ENCODE peak calls at places on chromosomes 1 and 21, in ten cellular contexts. M is fibroblast of lung; E is RWPE1; B is T47D; P is stimulated activated CD4-positive, alpha-beta T cell treated with anti-CD3 and anti-CD28 coated beads, Interleukin-1b, Interleukin-23, amount 100 ng/mL, for 24 hours; S is NCI-H510A treated with DMSO at 0.1 percent for 48 hours; R is NCI-H69; X is NCI-H446 treated with DMSO at 0.1 percent for 48 hours; U is activated T-helper 9 cell treated with anti-CD3 and anti-CD28 coated beads, Interleukin-2, amount 50 U/mL, for 16 hours; D is HL-60. W is an unnamed sample.

GRCh38 chr1:2801535-2802291 is at the start of gene TTC34:
- DNase-seq in D (peak), U (no peak), P (no peak), E (peak), M (peak), B (peak), R (peak), X (no peak), S (no peak), W (no peak)

GRCh38 chr1:98410082-98410481 is 251.4 kb upstream of the SNX7 start:
- DNase-seq in U (no peak), P (no peak), M (no peak), X (no peak), E (no peak), B (no peak), R (peak), D (no peak), S (no peak), W (no peak)

GRCh38 chr21:33651965-33652680 is 9.8 kb downstream of the ITSN1 start:
- DNase-seq in U (no peak), S (peak), E (no peak), M (no peak), X (no peak), P (no peak), R (peak), D (no peak), B (no peak), W (no peak)

GRCh38 chr1:218415726-218416125 is 70.6 kb downstream of the TGFB2 start:
- DNase-seq in S (no peak), P (no peak), X (no peak), E (no peak), R (no peak), M (no peak), U (no peak), D (no peak), B (no peak), W (no peak)

GRCh38 chr1:81549588-81550127 is 251.1 kb upstream of the ADGRL2 start:
- DNase-seq in B (peak), R (peak), E (peak), X (peak), S (peak), U (no peak), D (no peak), P (no peak), M (peak), W (peak)

GRCh38 chr1:2004867-2005266 is 1.3 kb upstream of the CFAP74 start:
- DNase-seq in X (no peak), U (no peak), P (no peak), D (no peak), R (no peak), B (no peak), E (no peak), S (no peak), M (no peak), W (no peak)

GRCh38 chr21:36849461-36849860 is 117.0 kb downstream of the HLCS start:
- DNase-seq in D (no peak), R (peak), E (no peak), X (no peak), M (no peak), S (peak), P (no peak), B (no peak), U (no peak), W (no peak)

GRCh38 chr1:35544976-35545375 is 12.2 kb downstream of the KIAA0319L start:
- DNase-seq in U (no peak), D (peak), X (no peak), P (no peak), M (peak), R (peak), B (peak), S (peak), E (peak), W (no peak)

GRCh38 chr21:25175938-25176337 is 431.3 kb downstream of the MRPL39 start:
- DNase-seq in S (no peak), B (no peak), R (no peak), X (no peak), U (no peak), P (no peak), D (no peak), E (no peak), M (no peak), W (no peak)

GRCh38 chr1:147177611-147178370 is 5.5 kb upstream of the PRKAB2 start:
- DNase-seq in S (no peak), M (peak), R (no peak), D (no peak), E (no peak), U (no peak), P (no peak), B (no peak), X (no peak), W (no peak)

GRCh38 chr1:184672013-184672726 is 82.5 kb downstream of the EDEM3 start:
- DNase-seq in S (no peak), U (no peak), X (no peak), B (no peak), R (peak), D (no peak), E (no peak), P (no peak), M (no peak), W (no peak)

GRCh38 chr21:45010860-45011259 is 63.5 kb upstream of the ADARB1 start:
- DNase-seq in R (no peak), M (no peak), X (no peak), S (no peak), D (no peak), B (no peak), U (no peak), P (no peak), E (no peak), W (no peak)

GRCh38 chr1:2788506-2789163 is 12.9 kb downstream of the TTC34 start:
- DNase-seq in R (no peak), M (no peak), D (no peak), X (no peak), U (no peak), S (no peak), P (no peak), B (no peak), E (no peak), W (no peak)

GRCh38 chr1:38125837-38126520 is 79.4 kb upstream of the POU3F1 start:
- DNase-seq in S (no peak), E (peak), B (no peak), U (no peak), P (no peak), M (no peak), D (no peak), X (no peak), R (no peak), W (no peak)

GRCh38 chr1:203306970-203307541 is 1.7 kb downstream of the BTG2 start:
- DNase-seq in M (no peak), S (no peak), E (no peak), D (no peak), U (no peak), B (no peak), R (peak), P (no peak), X (no peak), W (no peak)

GRCh38 chr21:37232274-37233018 is 34.7 kb downstream of the VPS26C start:
- DNase-seq in P (no peak), M (no peak), S (no peak), R (no peak), U (no peak), E (no peak), B (no peak), D (no peak), X (no peak), W (no peak)

GRCh38 chr1:70091811-70092210 is 113.6 kb downstream of the LRRC40 start:
- DNase-seq in X (no peak), B (no peak), M (no peak), R (peak), D (no peak), P (no peak), S (no peak), U (no peak), E (no peak), W (no peak)

GRCh38 chr21:36725793-36726386 is 27.0 kb downstream of the SIM2 start:
- DNase-seq in S (no peak), P (no peak), M (no peak), E (no peak), R (no peak), B (no peak), U (no peak), X (no peak), D (no peak), W (no peak)

GRCh38 chr1:53601031-53601745 is 137.8 kb downstream of the GLIS1 start:
- DNase-seq in E (no peak), D (no peak), U (no peak), X (no peak), B (no peak), S (no peak), M (no peak), P (no peak), R (no peak), W (no peak)

GRCh38 chr1:37817481-37817880 is 9.5 kb upstream of the YRDC start:
- DNase-seq in X (no peak), M (peak), P (no peak), R (no peak), S (peak), B (peak), D (no peak), E (no peak), U (no peak), W (no peak)

GRCh38 chr1:7671676-7672075 is 99.4 kb upstream of the VAMP3 start:
- DNase-seq in P (no peak), U (no peak), E (no peak), M (no peak), D (no peak), X (no peak), R (no peak), S (no peak), B (no peak), W (no peak)

GRCh38 chr1:212514782-212515181 is 82.1 kb downstream of the NENF start:
- DNase-seq in R (no peak), P (no peak), B (no peak), E (no peak), S (no peak), U (no peak), X (no peak), D (no peak), M (no peak), W (no peak)

GRCh38 chr1:15207031-15207828 is 39.8 kb upstream of the FHAD1 start:
- DNase-seq in R (no peak), M (no peak), E (no peak), U (no peak), X (no peak), P (no peak), S (no peak), B (no peak), D (no peak), W (no peak)